ENCODE peak calls at places on chromosomes 13 and 19, in five cellular contexts. K, X, A, V and S are unnamed samples.

GRCh38 chr19:2906631-2907195 is 6.0 kb downstream of the ZNF57 start:
- DNase-seq in A (no peak), K (no peak), V (no peak), X (no peak), S (no peak)

GRCh38 chr19:55255618-55256423 is 3.0 kb downstream of the PPP6R1 start:
- DNase-seq in A (no peak), V (peak), X (no peak), K (peak), S (no peak)

GRCh38 chr19:40273469-40274360 is 11.4 kb downstream of the AKT2 start:
- DNase-seq in A (no peak), K (no peak), X (no peak), V (no peak), S (no peak)

GRCh38 chr13:113176292-113176691 is 17.8 kb downstream of the PROZ start:
- DNase-seq in V (no peak), A (no peak), X (no peak), K (no peak), S (no peak)

GRCh38 chr13:43269037-43269476 is 245.7 kb downstream of the DNAJC15 start:
- DNase-seq in K (peak), A (no peak), X (peak), V (no peak), S (no peak)

GRCh38 chr13:61761690-61762089 is 346.0 kb upstream of the PCDH20 start:
- DNase-seq in V (no peak), K (no peak), A (no peak), X (no peak), S (no peak)

GRCh38 chr13:70027551-70027950 is 80.1 kb upstream of the ATXN8OS start:
- DNase-seq in K (no peak), A (no peak), X (no peak), V (no peak), S (no peak)

GRCh38 chr13:31433756-31434155 is 234.0 kb downstream of the B3GLCT start:
- DNase-seq in K (no peak), A (no peak), V (no peak), X (no peak), S (no peak)

GRCh38 chr13:19852766-19853165 is 10.7 kb downstream of the ZMYM5 start:
- DNase-seq in A (no peak), V (no peak), K (no peak), X (no peak), S (no peak)

GRCh38 chr13:91579320-91579719 is 180.9 kb downstream of the GPC5 start:
- DNase-seq in X (no peak), V (no peak), K (no peak), A (no peak), S (no peak)

GRCh38 chr13:53138369-53139036 is 109.9 kb downstream of the OLFM4 start:
- DNase-seq in X (no peak), K (no peak), A (no peak), V (no peak), S (no peak)

GRCh38 chr13:67520886-67521285 is 290.8 kb upstream of the PCDH9 start:
- DNase-seq in K (no peak), V (no peak), X (no peak), A (no peak), S (no peak)

GRCh38 chr13:106524108-106524507 is 11.4 kb downstream of the EFNB2 start:
- DNase-seq in X (no peak), K (no peak), V (no peak), A (no peak), S (no peak)

GRCh38 chr19:10389863-10390262 is 9.5 kb upstream of the TYK2 start:
- DNase-seq in K (no peak), A (peak), V (peak), X (no peak), S (no peak)

GRCh38 chr19:18091217-18091608 is 4.5 kb upstream of the IL12RB1 start:
- DNase-seq in V (peak), X (no peak), A (no peak), K (no peak), S (no peak)

GRCh38 chr13:45769072-45769471 is 67.0 kb downstream of the CBY2 start:
- DNase-seq in K (no peak), X (no peak), A (no peak), V (no peak), S (no peak)

GRCh38 chr13:40399756-40400155 is 266.7 kb downstream of the FOXO1 start:
- DNase-seq in K (no peak), V (no peak), X (no peak), A (no peak), S (no peak)

GRCh38 chr19:29277107-29277506 is 64.2 kb upstream of the UQCRFS1 start:
- DNase-seq in K (no peak), A (peak), V (no peak), X (no peak), S (peak)

GRCh38 chr13:40401911-40402776 is 264.3 kb downstream of the FOXO1 start:
- DNase-seq in V (peak), K (peak), X (peak), A (no peak), S (no peak)

GRCh38 chr13:99626461-99627082 is 125.3 kb downstream of the TM9SF2 start:
- DNase-seq in K (no peak), V (no peak), X (no peak), A (no peak), S (no peak)

GRCh38 chr13:28282451-28282850 is 144.1 kb downstream of the PAN3 start:
- DNase-seq in K (no peak), X (no peak), A (no peak), V (no peak), S (no peak)

GRCh38 chr13:20090349-20090748 is 70.5 kb downstream of the GJA3 start:
- DNase-seq in K (no peak), X (no peak), A (no peak), V (no peak), S (no peak)

GRCh38 chr13:94352057-94352456 is 127.4 kb downstream of the DCT start:
- DNase-seq in K (no peak), X (no peak), V (no peak), A (no peak), S (no peak)

GRCh38 chr19:4016903-4017638 is 9.5 kb downstream of the PIAS4 start:
- DNase-seq in K (no peak), X (no peak), V (no peak), A (no peak), S (no peak)

GRCh38 chr19:49809155-49809986 is 3.7 kb downstream of the FUZ start:
- DNase-seq in K (peak), X (peak), V (no peak), A (peak), S (peak)

GRCh38 chr19:17610384-17610783 is 54.9 kb downstream of the COLGALT1 start:
- DNase-seq in K (peak), X (peak), V (peak), A (no peak), S (no peak)

GRCh38 chr19:14333101-14333871 is 48.0 kb upstream of the ADGRE5 start:
- DNase-seq in V (no peak), K (peak), X (no peak), A (peak), S (peak)

GRCh38 chr19:33490041-33490451 is 31.5 kb downstream of the PEPD start:
- DNase-seq in V (no peak), A (no peak), K (no peak), X (no peak), S (no peak)

GRCh38 chr13:99264053-99264452 is 5.9 kb upstream of the GPR18 start:
- DNase-seq in X (peak), A (no peak), K (no peak), V (no peak), S (no peak)

GRCh38 chr13:99224019-99224418 is 23.4 kb downstream of the UBAC2 start:
- DNase-seq in A (no peak), V (peak), K (no peak), X (no peak), S (no peak)

GRCh38 chr13:54484166-54484565 is 1455.6 kb downstream of the OLFM4 start:
- DNase-seq in X (no peak), V (no peak), K (no peak), A (no peak), S (no peak)

GRCh38 chr19:5693195-5694166 is 3.4 kb downstream of the RPL36 start:
- DNase-seq in K (no peak), X (no peak), A (no peak), V (no peak), S (no peak)

GRCh38 chr19:5692785-5693194 is 2.7 kb downstream of the RPL36 start:
- DNase-seq in A (no peak), X (no peak), V (peak), K (no peak), S (no peak)

GRCh38 chr19:5694952-5695648 is 5.0 kb downstream of the RPL36 start:
- DNase-seq in A (no peak), X (no peak), K (no peak), V (no peak), S (no peak)

GRCh38 chr19:5695649-5696195 is 5.6 kb downstream of the RPL36 start:
- DNase-seq in X (no peak), V (no peak), K (no peak), A (peak), S (no peak)

GRCh38 chr19:5694167-5694951 is 4.3 kb downstream of the RPL36 start:
- DNase-seq in X (no peak), V (no peak), K (no peak), A (peak), S (no peak)
- TF ChIP-seq JUN in X (no peak), V (no peak), K (peak), A (no peak), S (no peak)

GRCh38 chr13:81171065-81171647 is 830.2 kb upstream of the SPRY2 start:
- DNase-seq in V (peak), K (no peak), X (peak), A (no peak), S (no peak)
- TF ChIP-seq CTCF in V (peak), K (peak), X (peak), A (peak), S (peak)

DNA sequence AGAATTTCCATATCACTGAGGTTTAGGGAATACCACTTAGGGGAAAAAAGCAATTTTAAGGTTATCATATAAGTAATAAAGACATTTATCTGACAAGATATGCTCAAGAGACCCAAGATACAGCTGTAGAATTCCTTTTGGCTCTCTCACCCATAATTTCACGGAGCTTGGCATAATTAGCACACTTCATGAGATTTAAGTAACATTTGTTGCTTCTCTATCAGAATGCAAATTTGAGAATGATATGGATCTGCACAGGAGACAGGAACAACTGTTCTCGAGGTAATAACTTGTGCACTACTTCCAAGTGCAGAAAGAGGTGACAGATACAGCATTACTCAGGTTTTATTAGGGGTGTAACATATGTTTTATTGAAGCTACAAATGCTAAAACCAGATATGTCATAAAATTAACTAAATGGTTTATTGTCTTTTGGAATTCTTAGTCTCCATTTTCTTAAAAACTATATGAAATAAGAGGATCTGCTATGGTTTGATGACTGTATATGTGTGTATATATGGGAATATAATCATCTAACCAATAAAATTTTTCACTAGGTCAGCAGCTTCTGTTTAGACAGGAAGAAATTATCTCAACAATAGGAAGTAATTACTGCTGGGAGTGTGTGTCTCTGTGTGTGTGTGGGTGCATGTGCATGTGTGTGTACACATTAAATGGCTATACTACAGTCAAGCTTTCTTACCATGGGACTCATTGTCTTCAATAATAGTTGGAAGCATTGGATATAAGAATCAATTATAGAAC is 401.3 kb downstream of the PCDH17 start:
- DNase-seq in V (no peak), K (no peak), A (no peak), X (no peak), S (no peak)
- TF ChIP-seq JUN in V (no peak), K (no peak), A (no peak), X (no peak), S (no peak)

DNA sequence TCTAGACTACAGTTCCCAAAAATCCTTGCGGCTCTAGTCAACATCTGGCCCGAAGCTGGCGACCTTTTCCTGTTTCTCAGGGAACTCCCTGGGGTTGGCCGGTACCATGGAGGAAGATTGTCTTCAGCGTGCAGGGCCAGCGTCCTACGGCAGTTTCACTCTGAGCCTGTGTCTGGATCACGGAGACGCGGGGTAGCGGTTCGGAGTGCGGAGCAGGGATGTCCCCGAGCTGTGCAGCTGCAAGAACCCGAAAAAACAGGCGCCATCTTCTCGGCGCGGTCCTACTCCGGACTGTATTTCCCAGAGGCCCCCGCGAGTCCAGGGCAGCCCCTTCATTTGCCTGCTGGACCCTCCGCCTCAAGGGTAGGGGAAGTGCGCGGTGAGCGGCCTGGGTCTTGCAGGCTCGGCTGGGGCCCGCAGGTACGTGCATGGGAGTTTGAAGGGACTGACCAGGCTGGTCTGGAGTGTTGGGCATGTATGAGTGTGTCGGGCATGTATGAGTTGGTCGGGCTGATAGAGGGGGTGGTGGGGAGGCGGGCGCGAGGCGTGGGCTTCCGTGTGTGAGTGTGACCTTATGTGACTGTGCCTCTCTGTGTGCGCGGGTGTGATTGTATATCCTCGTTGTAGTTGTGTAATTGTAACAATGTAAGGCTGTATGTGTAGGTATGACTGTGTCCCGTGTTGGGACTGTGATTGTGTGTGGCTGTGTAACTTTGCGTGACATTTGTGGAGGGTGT is at the start of gene ZNF383:
- DNase-seq in K (peak), V (peak), A (peak), X (peak), S (peak)
- TF ChIP-seq CTCF in K (no peak), V (no peak), A (no peak), X (no peak), S (no peak)

GRCh38 chr13:97043302-97043701 is 49.0 kb upstream of the OXGR1 start:
- DNase-seq in K (no peak), X (peak), A (no peak), V (no peak), S (no peak)
- TF ChIP-seq JUN in K (no peak), X (peak), A (no peak), V (no peak), S (no peak)

DNA sequence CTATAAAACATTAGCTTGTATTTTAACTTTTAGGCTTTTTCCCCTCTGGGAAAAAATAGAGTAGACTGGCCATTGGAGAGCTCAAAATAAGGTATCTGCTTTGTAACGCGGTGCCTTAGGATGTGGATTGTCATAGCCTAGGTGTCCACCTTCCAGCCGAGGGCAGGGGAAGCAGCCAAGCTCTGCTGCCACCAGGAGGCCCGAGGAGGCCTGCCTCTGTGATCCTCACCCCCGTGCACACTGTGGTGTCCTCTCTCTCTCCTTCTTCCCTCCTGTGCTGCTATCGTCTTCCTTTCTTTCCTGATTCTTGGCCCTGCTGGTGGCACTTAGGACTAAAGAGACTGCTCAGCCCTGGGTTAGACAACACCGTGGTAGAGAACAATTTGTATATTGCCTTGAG is 11.3 kb downstream of the HNRNPM start:
- DNase-seq in A (no peak), X (no peak), V (peak), K (peak), S (peak)
- TF ChIP-seq CTCF in A (peak), X (no peak), V (peak), K (no peak), S (no peak)

GRCh38 chr13:23667750-23668149 is 97.5 kb downstream of the TNFRSF19 start:
- DNase-seq in V (peak), A (peak), X (no peak), K (no peak), S (peak)
- TF ChIP-seq JUN in V (no peak), A (no peak), X (no peak), K (no peak), S (no peak)